ENCODE peak calls at places on chromosomes 12 and 14, in six cellular contexts. E, B, Y, O, H and M are unnamed samples.

GRCh38 chr12:54891717-54892478 is 37.6 kb downstream of the MUCL1 start:
- DNase-seq in Y (no peak), H (no peak), B (peak), O (no peak), E (peak), M (no peak)

GRCh38 chr12:98354520-98354919 is 160.9 kb upstream of the TMPO start:
- DNase-seq in Y (no peak), B (no peak), E (no peak), O (no peak), H (no peak), M (no peak)

GRCh38 chr12:60501124-60501729 is 905.4 kb downstream of the SLC16A7 start:
- DNase-seq in H (no peak), Y (no peak), O (peak), E (no peak), B (no peak), M (no peak)

GRCh38 chr14:38107216-38107631 is 100.5 kb upstream of the SSTR1 start:
- DNase-seq in Y (no peak), H (no peak), O (no peak), E (no peak), B (no peak), M (no peak)

GRCh38 chr12:2382391-2383155 is 329.8 kb downstream of the CACNA1C start:
- DNase-seq in H (no peak), B (no peak), E (no peak), O (peak), Y (no peak), M (no peak)

GRCh38 chr14:77985235-77985634 is 184.9 kb upstream of the NRXN3 start:
- DNase-seq in Y (no peak), B (no peak), H (no peak), O (no peak), E (no peak), M (no peak)

GRCh38 chr12:107126688-107127481 is 33.5 kb upstream of the CRY1 start:
- DNase-seq in B (no peak), Y (no peak), H (no peak), O (peak), E (no peak), M (no peak)

GRCh38 chr12:14937689-14938088 is 648 bp downstream of the ERP27 start:
- DNase-seq in O (peak), Y (no peak), E (no peak), B (no peak), H (no peak), M (no peak)

GRCh38 chr12:121295746-121296617 is 527 bp downstream of the CAMKK2 start:
- DNase-seq in B (no peak), O (peak), H (no peak), E (peak), Y (no peak), M (no peak)
- TF ChIP-seq CTCF in B (no peak), O (peak), H (no peak), E (no peak), Y (no peak), M (no peak)

GRCh38 chr12:133190176-133190575 is 8.9 kb downstream of the ZNF268 start:
- DNase-seq in O (no peak), E (no peak), B (no peak), H (no peak), Y (no peak), M (no peak)
- H3K4me3 ChIP-seq in O (no peak), E (no peak), B (no peak), H (no peak), Y (no peak), M (no peak)

GRCh38 chr14:50007123-50007903 is 109.1 kb downstream of the VCPKMT start:
- DNase-seq in E (no peak), B (no peak), Y (no peak), H (no peak), O (no peak), M (no peak)
- TF ChIP-seq CTCF in E (no peak), B (no peak), Y (no peak), H (no peak), O (no peak), M (no peak)

GRCh38 chr14:54881235-54881760 is 21.3 kb downstream of the GCH1 start:
- DNase-seq in B (peak), Y (no peak), H (peak), E (no peak), O (no peak), M (no peak)
- H3K4me3 ChIP-seq in B (peak), Y (peak), H (peak), E (peak), O (no peak), M (peak)

DNA sequence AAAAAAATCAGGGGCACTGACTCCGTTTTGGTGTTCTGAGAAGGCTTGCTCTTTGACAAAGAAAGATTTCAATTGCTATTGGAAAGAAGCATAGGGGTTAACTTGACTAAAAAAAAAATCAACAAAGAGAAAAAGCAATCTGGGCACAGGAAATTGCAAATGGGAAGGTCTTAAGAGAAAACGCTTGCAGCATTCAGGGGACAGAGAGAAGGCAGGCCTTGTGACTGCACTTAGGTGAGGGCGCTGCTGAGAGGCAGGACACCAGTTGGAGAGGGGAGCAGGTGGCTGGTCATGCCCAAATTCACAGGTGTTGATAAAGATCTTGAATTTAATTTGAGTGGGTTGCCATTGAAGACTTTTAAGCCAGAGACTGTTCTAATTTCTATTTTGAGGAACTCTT is 4.2 kb downstream of the FAR2 start:
- DNase-seq in H (no peak), Y (no peak), B (no peak), E (no peak), O (no peak), M (no peak)
- TF ChIP-seq CTCF in H (no peak), Y (no peak), B (no peak), E (no peak), O (no peak), M (no peak)